ENCODE peak calls at places on chromosomes 5 and 9, in five cellular contexts. C, F, S, K and M are unnamed samples.

GRCh38 chr5:59588922-59589321 is 304.6 kb downstream of the PDE4D start:
- DNase-seq in C (no peak), F (no peak), S (no peak), K (no peak), M (no peak)

GRCh38 chr9:88476491-88477271 is 58.3 kb upstream of the NXNL2 start:
- DNase-seq in C (no peak), F (no peak), S (no peak), K (no peak), M (no peak)

GRCh38 chr5:95591490-95591901 is 28.4 kb upstream of the GPR150 start:
- DNase-seq in C (no peak), F (no peak), S (no peak), K (no peak), M (no peak)

GRCh38 chr5:93598141-93598996 is 15.3 kb downstream of the NR2F1 start:
- DNase-seq in C (no peak), F (no peak), S (no peak), K (no peak), M (no peak)

GRCh38 chr5:108164574-108164973 is 217.3 kb downstream of the FBXL17 start:
- DNase-seq in C (no peak), F (no peak), S (no peak), K (no peak), M (no peak)

GRCh38 chr5:34045996-34046395 is 3.0 kb upstream of the C1QTNF3 start:
- DNase-seq in C (no peak), F (no peak), S (no peak), K (no peak), M (no peak)

GRCh38 chr9:136313111-136314055 is 9.5 kb upstream of the CCDC187 start:
- DNase-seq in C (no peak), F (no peak), S (no peak), K (no peak), M (no peak)

GRCh38 chr9:109903515-109904138 is 123.6 kb downstream of the PALM2AKAP2 start:
- DNase-seq in C (peak), F (peak), S (peak), K (peak), M (peak)

GRCh38 chr5:142356318-142356715 is 31.5 kb upstream of the SPRY4 start:
- DNase-seq in C (no peak), F (no peak), S (no peak), K (no peak), M (peak)

GRCh38 chr9:136943291-136944093 is 1.0 kb downstream of the FBXW5 start:
- DNase-seq in C (peak), F (peak), S (peak), K (no peak), M (peak)

GRCh38 chr5:16417392-16418074 is 48.1 kb downstream of the ZNF622 start:
- DNase-seq in C (no peak), F (no peak), S (no peak), K (no peak), M (no peak)

GRCh38 chr5:33679791-33680190 is 212.0 kb downstream of the ADAMTS12 start:
- DNase-seq in C (no peak), F (no peak), S (no peak), K (no peak), M (no peak)

GRCh38 chr9:111839387-111839786 is 44.6 kb upstream of the SHOC1 start:
- DNase-seq in C (no peak), F (no peak), S (no peak), K (no peak), M (peak)

GRCh38 chr9:105438136-105438839 is 9.5 kb upstream of the FSD1L start:
- DNase-seq in C (no peak), F (no peak), S (no peak), K (no peak), M (no peak)

GRCh38 chr9:86983260-86984255 is 36.3 kb upstream of the GAS1 start:
- DNase-seq in C (no peak), F (no peak), S (no peak), K (no peak), M (no peak)

GRCh38 chr5:1744393-1745189 is 55.0 kb downstream of the MRPL36 start:
- DNase-seq in C (no peak), F (no peak), S (no peak), K (no peak), M (peak)

DNA sequence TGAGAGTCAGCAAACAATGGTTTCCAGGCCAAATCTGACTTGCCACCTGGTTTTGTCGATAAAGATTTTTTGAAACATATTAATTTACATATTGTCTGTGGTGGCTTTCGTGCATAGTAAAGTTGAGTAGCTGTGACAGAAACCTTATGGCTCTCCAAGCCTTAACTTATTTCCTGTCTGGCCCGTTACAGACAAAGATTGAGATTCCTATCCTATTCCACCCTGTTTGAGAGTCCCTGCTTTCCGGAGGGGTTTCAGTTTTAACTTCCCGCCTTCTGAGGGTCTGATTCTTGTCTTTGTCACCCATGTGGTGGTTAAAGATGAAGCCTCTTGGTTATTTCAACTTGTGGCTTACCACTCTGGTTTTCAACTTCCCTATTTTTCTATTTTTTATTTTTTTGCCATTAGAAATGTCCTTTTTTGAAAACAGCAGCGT is 11.4 kb downstream of the OTULIN start:
- DNase-seq in C (no peak), F (no peak), S (no peak), K (no peak), M (no peak)
- TF ChIP-seq EP300 in C (no peak), F (no peak), S (no peak), K (no peak), M (no peak)

GRCh38 chr5:35852084-35852734 is 4.5 kb upstream of the IL7R start:
- DNase-seq in C (peak), F (no peak), S (no peak), K (no peak), M (no peak)
- TF ChIP-seq EP300 in C (no peak), F (no peak), S (no peak), K (no peak), M (no peak)

DNA sequence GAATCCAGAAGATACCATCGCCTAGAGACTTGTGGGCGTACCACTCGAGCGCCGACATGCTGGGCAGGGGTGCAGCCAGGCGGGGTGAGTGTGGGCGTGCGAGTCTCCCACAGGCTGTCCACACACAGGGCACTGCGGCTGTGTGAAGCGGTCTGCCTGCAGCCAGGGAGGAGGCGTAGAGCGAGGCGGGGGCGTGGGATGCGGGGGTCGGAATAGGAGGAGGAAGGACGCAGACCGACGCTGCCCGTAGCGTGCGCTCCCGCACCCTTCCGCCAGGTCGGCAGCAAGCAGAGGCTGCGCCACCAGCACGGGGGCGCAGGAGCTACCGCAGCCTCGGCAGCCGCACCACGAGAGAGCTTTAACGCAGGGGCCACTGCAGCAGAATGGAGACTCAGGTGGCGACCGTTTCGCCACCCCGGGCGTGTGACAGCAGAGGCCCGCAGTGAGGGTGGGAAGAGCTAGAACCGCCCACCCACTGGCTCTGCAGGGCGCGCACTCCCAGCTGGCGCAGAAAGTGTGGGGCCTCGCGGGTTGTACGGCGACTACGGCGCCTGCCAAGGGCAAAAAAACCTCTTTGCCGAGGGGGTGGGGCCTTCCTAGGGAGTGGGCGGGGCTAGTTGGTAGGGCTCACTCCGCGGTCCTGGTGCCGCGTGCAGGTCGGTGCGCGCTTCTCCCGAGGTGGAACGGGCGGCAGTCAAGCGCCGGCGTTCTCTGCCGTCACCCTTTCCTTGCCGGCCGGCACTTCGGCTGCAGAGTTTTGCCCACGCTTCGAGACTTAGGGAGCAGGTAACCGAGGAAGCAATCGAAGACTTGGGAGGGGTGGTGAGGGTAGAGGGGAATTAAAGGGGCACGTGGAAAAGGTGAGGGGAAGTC is at the start of the genes MBLAC2 and POLR3G:
- DNase-seq in C (peak), F (peak), S (peak), K (peak), M (peak)
- TF ChIP-seq EP300 in C (no peak), F (no peak), S (no peak), K (peak), M (no peak)

GRCh38 chr5:143642791-143643190 is 169.2 kb upstream of the HMHB1 start:
- DNase-seq in C (no peak), F (no peak), S (no peak), K (no peak), M (no peak)

GRCh38 chr5:143641957-143642356 is 170.0 kb upstream of the HMHB1 start:
- DNase-seq in C (no peak), F (no peak), S (no peak), K (no peak), M (no peak)

GRCh38 chr5:143638654-143639053 is 173.3 kb upstream of the HMHB1 start:
- DNase-seq in C (no peak), F (no peak), S (no peak), K (no peak), M (no peak)

GRCh38 chr5:143644751-143645150 is 167.2 kb upstream of the HMHB1 start:
- DNase-seq in C (no peak), F (no peak), S (no peak), K (no peak), M (no peak)

DNA sequence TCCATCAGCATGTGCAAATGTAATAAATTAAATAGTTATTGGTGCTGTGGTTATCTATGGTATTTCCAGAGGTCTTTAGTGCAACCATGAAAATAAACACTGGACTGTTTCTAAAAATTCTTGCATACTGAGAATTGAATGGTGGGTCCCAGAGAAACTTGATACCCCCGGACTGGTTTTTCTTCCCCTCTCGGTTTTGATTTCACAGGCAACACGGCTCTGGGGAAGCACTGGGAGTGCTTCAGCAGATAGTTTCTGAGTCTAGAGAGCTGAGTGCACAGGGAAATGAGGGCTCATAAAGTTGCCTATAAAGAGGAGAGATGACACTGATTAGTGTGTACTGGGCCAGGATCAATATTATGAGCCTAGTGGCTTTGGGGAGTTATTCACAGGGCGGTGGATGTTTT is 170.4 kb upstream of the HMHB1 start:
- DNase-seq in C (no peak), F (no peak), S (no peak), K (no peak), M (no peak)
- TF ChIP-seq EP300 in C (no peak), F (no peak), S (no peak), K (no peak), M (no peak)

GRCh38 chr9:100724932-100725331 is 147.1 kb downstream of the CAVIN4 start:
- DNase-seq in C (no peak), F (no peak), S (no peak), K (no peak), M (no peak)
- TF ChIP-seq EP300 in C (no peak), F (no peak), S (no peak), K (no peak), M (no peak)

GRCh38 chr5:177498013-177498847 is 826 bp upstream of the PDLIM7 start:
- DNase-seq in C (no peak), F (peak), S (peak), K (no peak), M (peak)
- TF ChIP-seq EP300 in C (no peak), F (no peak), S (no peak), K (no peak), M (no peak)

GRCh38 chr5:122390107-122390506 is 78.1 kb downstream of the SNCAIP start:
- DNase-seq in C (no peak), F (no peak), S (no peak), K (no peak), M (no peak)
- TF ChIP-seq EP300 in C (no peak), F (no peak), S (no peak), K (no peak), M (no peak)

GRCh38 chr5:58265531-58265930 is 194.4 kb downstream of the PLK2 start:
- DNase-seq in C (no peak), F (no peak), S (no peak), K (no peak), M (no peak)

GRCh38 chr5:58264276-58264675 is 195.6 kb downstream of the PLK2 start:
- DNase-seq in C (no peak), F (no peak), S (no peak), K (no peak), M (no peak)

GRCh38 chr5:58268263-58268662 is 191.6 kb downstream of the PLK2 start:
- DNase-seq in C (no peak), F (no peak), S (no peak), K (no peak), M (no peak)

GRCh38 chr5:58263291-58263690 is 196.6 kb downstream of the PLK2 start:
- DNase-seq in C (no peak), F (no peak), S (no peak), K (no peak), M (no peak)

DNA sequence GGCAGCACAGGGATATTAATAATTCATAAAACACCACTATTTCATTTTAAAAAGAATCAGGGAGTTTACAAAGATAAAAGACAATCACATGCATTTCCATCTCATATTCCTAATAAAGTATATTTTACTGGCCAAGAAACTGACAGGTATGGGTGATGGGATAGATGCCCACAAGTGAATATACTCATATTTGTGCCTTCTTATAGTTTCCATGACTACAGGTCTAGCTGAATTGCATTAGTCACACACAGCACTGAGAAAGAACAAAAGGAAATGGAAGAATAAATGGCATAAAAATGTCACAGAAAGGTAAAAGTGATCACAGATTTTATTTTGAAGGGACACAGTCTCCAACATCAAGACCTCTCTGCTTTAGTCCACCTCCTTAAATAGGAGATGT is 193.5 kb downstream of the PLK2 start:
- DNase-seq in C (peak), F (no peak), S (no peak), K (no peak), M (no peak)
- TF ChIP-seq EP300 in C (no peak), F (no peak), S (no peak), K (no peak), M (no peak)